ENCODE peak calls at places on chromosome 22, in ten cellular contexts. One of them, this sample, is unnamed.

GRCh38 chr22:17906978-17907730 is 117.2 kb downstream of the MICAL3 start:
- DNase-seq in thoracic aorta: no peak
- DNase-seq in iPS DF 6.9: no peak
- DNase-seq in CD4-positive, alpha-beta T cell: no peak
- DNase-seq in lung: no peak
- DNase-seq in CD8-positive, alpha-beta memory T cell: no peak
- DNase-seq in left lung: no peak
- DNase-seq in dorsolateral prefrontal cortex: no peak
- DNase-seq in heart left ventricle: no peak
- DNase-seq in A549: no peak
- DNase-seq in this sample: no peak

GRCh38 chr22:29706493-29706892 is 13.3 kb upstream of the CABP7 start:
- DNase-seq in thoracic aorta: no peak
- DNase-seq in iPS DF 6.9: no peak
- DNase-seq in CD4-positive, alpha-beta T cell: no peak
- DNase-seq in lung: no peak
- DNase-seq in CD8-positive, alpha-beta memory T cell: no peak
- DNase-seq in left lung: no peak
- DNase-seq in dorsolateral prefrontal cortex: no peak
- DNase-seq in heart left ventricle: no peak
- DNase-seq in A549: no peak
- DNase-seq in this sample: no peak

GRCh38 chr22:26848244-26848920 is 191.0 kb downstream of the MIAT start:
- DNase-seq in thoracic aorta: no peak
- DNase-seq in iPS DF 6.9: no peak
- DNase-seq in CD4-positive, alpha-beta T cell: no peak
- DNase-seq in lung: no peak
- DNase-seq in CD8-positive, alpha-beta memory T cell: no peak
- DNase-seq in left lung: no peak
- DNase-seq in dorsolateral prefrontal cortex: no peak
- DNase-seq in heart left ventricle: no peak
- DNase-seq in A549: no peak
- DNase-seq in this sample: no peak

GRCh38 chr22:17159504-17159951 is 451 bp upstream of the HDHD5 start:
- DNase-seq in thoracic aorta: peak
- DNase-seq in iPS DF 6.9: no peak
- DNase-seq in CD4-positive, alpha-beta T cell: peak
- DNase-seq in lung: peak
- DNase-seq in CD8-positive, alpha-beta memory T cell: no peak
- DNase-seq in left lung: peak
- DNase-seq in dorsolateral prefrontal cortex: peak
- DNase-seq in heart left ventricle: peak
- DNase-seq in A549: peak
- DNase-seq in this sample: peak

GRCh38 chr22:41842996-41843970 is 10.4 kb downstream of the SREBF2 start:
- DNase-seq in thoracic aorta: no peak
- DNase-seq in iPS DF 6.9: no peak
- DNase-seq in CD4-positive, alpha-beta T cell: no peak
- DNase-seq in lung: no peak
- DNase-seq in CD8-positive, alpha-beta memory T cell: no peak
- DNase-seq in left lung: no peak
- DNase-seq in dorsolateral prefrontal cortex: no peak
- DNase-seq in heart left ventricle: no peak
- DNase-seq in A549: no peak
- DNase-seq in this sample: no peak

GRCh38 chr22:29224121-29224858 is 18.6 kb downstream of the EMID1 start:
- DNase-seq in thoracic aorta: no peak
- DNase-seq in iPS DF 6.9: no peak
- DNase-seq in CD4-positive, alpha-beta T cell: no peak
- DNase-seq in lung: no peak
- DNase-seq in CD8-positive, alpha-beta memory T cell: no peak
- DNase-seq in left lung: no peak
- DNase-seq in dorsolateral prefrontal cortex: no peak
- DNase-seq in heart left ventricle: no peak
- DNase-seq in A549: no peak
- DNase-seq in this sample: no peak

GRCh38 chr22:25874327-25874726 is 132.3 kb downstream of the MYO18B start:
- DNase-seq in thoracic aorta: no peak
- DNase-seq in iPS DF 6.9: no peak
- DNase-seq in CD4-positive, alpha-beta T cell: no peak
- DNase-seq in lung: no peak
- DNase-seq in CD8-positive, alpha-beta memory T cell: no peak
- DNase-seq in left lung: no peak
- DNase-seq in dorsolateral prefrontal cortex: no peak
- DNase-seq in heart left ventricle: no peak
- DNase-seq in A549: no peak
- DNase-seq in this sample: no peak

GRCh38 chr22:30159561-30160353 is 79.5 kb downstream of the HORMAD2 start:
- DNase-seq in thoracic aorta: no peak
- DNase-seq in iPS DF 6.9: no peak
- DNase-seq in CD4-positive, alpha-beta T cell: no peak
- DNase-seq in lung: no peak
- DNase-seq in CD8-positive, alpha-beta memory T cell: no peak
- DNase-seq in left lung: no peak
- DNase-seq in dorsolateral prefrontal cortex: no peak
- DNase-seq in heart left ventricle: no peak
- DNase-seq in A549: peak
- DNase-seq in this sample: no peak

GRCh38 chr22:39434721-39435120 is 22.1 kb upstream of the MGAT3 start:
- DNase-seq in thoracic aorta: no peak
- DNase-seq in iPS DF 6.9: no peak
- DNase-seq in CD4-positive, alpha-beta T cell: no peak
- DNase-seq in lung: no peak
- DNase-seq in CD8-positive, alpha-beta memory T cell: no peak
- DNase-seq in left lung: no peak
- DNase-seq in dorsolateral prefrontal cortex: no peak
- DNase-seq in heart left ventricle: no peak
- DNase-seq in A549: no peak
- DNase-seq in this sample: no peak

GRCh38 chr22:39433476-39434242 is 23.2 kb upstream of the MGAT3 start:
- DNase-seq in thoracic aorta: no peak
- DNase-seq in iPS DF 6.9: no peak
- DNase-seq in CD4-positive, alpha-beta T cell: no peak
- DNase-seq in lung: no peak
- DNase-seq in CD8-positive, alpha-beta memory T cell: no peak
- DNase-seq in left lung: peak
- DNase-seq in dorsolateral prefrontal cortex: peak
- DNase-seq in heart left ventricle: no peak
- DNase-seq in A549: no peak
- DNase-seq in this sample: peak

GRCh38 chr22:39432361-39432811 is 24.4 kb upstream of the MGAT3 start:
- DNase-seq in thoracic aorta: no peak
- DNase-seq in iPS DF 6.9: no peak
- DNase-seq in CD4-positive, alpha-beta T cell: no peak
- DNase-seq in lung: no peak
- DNase-seq in CD8-positive, alpha-beta memory T cell: no peak
- DNase-seq in left lung: peak
- DNase-seq in dorsolateral prefrontal cortex: no peak
- DNase-seq in heart left ventricle: no peak
- DNase-seq in A549: no peak
- DNase-seq in this sample: peak

GRCh38 chr22:39435616-39436015 is 21.2 kb upstream of the MGAT3 start:
- DNase-seq in thoracic aorta: no peak
- DNase-seq in iPS DF 6.9: no peak
- DNase-seq in CD4-positive, alpha-beta T cell: no peak
- DNase-seq in lung: no peak
- DNase-seq in CD8-positive, alpha-beta memory T cell: no peak
- DNase-seq in left lung: peak
- DNase-seq in dorsolateral prefrontal cortex: no peak
- DNase-seq in heart left ventricle: no peak
- DNase-seq in A549: no peak
- DNase-seq in this sample: no peak

DNA sequence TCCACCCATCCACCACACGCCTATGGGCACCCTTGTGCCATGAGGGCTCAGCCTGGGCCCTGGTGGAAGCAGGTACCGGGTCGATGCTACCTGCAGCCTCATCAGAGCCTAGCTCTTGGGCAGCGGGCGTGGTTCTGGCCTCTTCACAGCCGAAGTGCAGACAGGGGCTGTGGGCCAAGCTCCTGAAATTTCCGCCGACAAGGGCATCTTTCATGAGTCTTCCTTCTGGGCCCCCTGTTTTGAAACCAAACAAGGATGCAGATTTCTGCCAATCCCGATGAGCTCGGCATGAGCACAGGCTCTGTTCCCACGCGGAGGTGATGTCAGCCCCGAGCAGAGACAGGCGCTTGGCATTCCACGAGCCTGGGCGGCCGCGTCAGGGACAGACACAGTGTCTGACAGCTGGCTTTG is 22.6 kb upstream of the MGAT3 start:
- DNase-seq in thoracic aorta: no peak
- DNase-seq in iPS DF 6.9: no peak
- DNase-seq in CD4-positive, alpha-beta T cell: no peak
- DNase-seq in lung: no peak
- DNase-seq in CD8-positive, alpha-beta memory T cell: no peak
- DNase-seq in left lung: peak
- DNase-seq in dorsolateral prefrontal cortex: peak
- DNase-seq in heart left ventricle: no peak
- DNase-seq in A549: no peak
- DNase-seq in this sample: peak
- H3K27ac ChIP-seq in thoracic aorta: no peak
- H3K27ac ChIP-seq in iPS DF 6.9: no peak
- H3K27ac ChIP-seq in CD4-positive, alpha-beta T cell: no peak
- H3K27ac ChIP-seq in lung: no peak
- H3K27ac ChIP-seq in CD8-positive, alpha-beta memory T cell: no peak
- H3K27ac ChIP-seq in left lung: no peak
- H3K27ac ChIP-seq in dorsolateral prefrontal cortex: peak
- H3K27ac ChIP-seq in heart left ventricle: peak
- H3K27ac ChIP-seq in A549: no peak
- H3K27ac ChIP-seq in this sample: peak

DNA sequence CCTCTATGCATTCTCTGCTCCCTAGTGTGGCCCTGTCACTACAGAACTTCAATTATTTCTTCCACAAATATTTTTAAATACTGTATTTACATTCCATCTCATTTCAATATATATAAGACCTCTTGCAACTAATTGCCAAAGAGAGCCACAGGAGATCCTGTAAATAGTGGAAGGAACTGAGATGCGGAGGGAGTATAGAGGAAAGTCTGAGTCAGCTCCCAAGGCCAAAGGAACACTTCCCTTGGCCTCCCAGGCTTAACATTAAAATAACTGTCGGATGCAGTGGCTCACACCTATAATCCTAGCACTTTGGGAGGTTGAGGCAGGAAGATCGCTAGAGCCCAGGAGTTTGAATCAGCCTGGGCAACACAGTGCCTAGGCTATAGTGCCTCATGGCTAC is 31.2 kb downstream of the RBFOX2 start:
- DNase-seq in thoracic aorta: no peak
- DNase-seq in iPS DF 6.9: no peak
- DNase-seq in CD4-positive, alpha-beta T cell: no peak
- DNase-seq in lung: no peak
- DNase-seq in CD8-positive, alpha-beta memory T cell: no peak
- DNase-seq in left lung: no peak
- DNase-seq in dorsolateral prefrontal cortex: no peak
- DNase-seq in heart left ventricle: no peak
- DNase-seq in A549: no peak
- DNase-seq in this sample: no peak
- H3K27ac ChIP-seq in thoracic aorta: no peak
- H3K27ac ChIP-seq in iPS DF 6.9: no peak
- H3K27ac ChIP-seq in CD4-positive, alpha-beta T cell: no peak
- H3K27ac ChIP-seq in lung: no peak
- H3K27ac ChIP-seq in CD8-positive, alpha-beta memory T cell: no peak
- H3K27ac ChIP-seq in left lung: peak
- H3K27ac ChIP-seq in dorsolateral prefrontal cortex: no peak
- H3K27ac ChIP-seq in heart left ventricle: peak
- H3K27ac ChIP-seq in A549: no peak
- H3K27ac ChIP-seq in this sample: no peak

GRCh38 chr22:19964701-19965386 is 23.2 kb upstream of the TXNRD2 start:
- DNase-seq in thoracic aorta: no peak
- DNase-seq in iPS DF 6.9: no peak
- DNase-seq in CD4-positive, alpha-beta T cell: no peak
- DNase-seq in lung: no peak
- DNase-seq in CD8-positive, alpha-beta memory T cell: no peak
- DNase-seq in left lung: peak
- DNase-seq in dorsolateral prefrontal cortex: no peak
- DNase-seq in heart left ventricle: peak
- DNase-seq in A549: no peak
- DNase-seq in this sample: no peak

GRCh38 chr22:19963863-19964642 is 22.4 kb upstream of the TXNRD2 start:
- DNase-seq in thoracic aorta: no peak
- DNase-seq in iPS DF 6.9: no peak
- DNase-seq in CD4-positive, alpha-beta T cell: no peak
- DNase-seq in lung: no peak
- DNase-seq in CD8-positive, alpha-beta memory T cell: no peak
- DNase-seq in left lung: peak
- DNase-seq in dorsolateral prefrontal cortex: no peak
- DNase-seq in heart left ventricle: peak
- DNase-seq in A549: no peak
- DNase-seq in this sample: no peak

GRCh38 chr22:19967850-19968449 is 26.3 kb upstream of the TXNRD2 start:
- DNase-seq in thoracic aorta: no peak
- DNase-seq in iPS DF 6.9: no peak
- DNase-seq in CD4-positive, alpha-beta T cell: no peak
- DNase-seq in lung: no peak
- DNase-seq in CD8-positive, alpha-beta memory T cell: no peak
- DNase-seq in left lung: peak
- DNase-seq in dorsolateral prefrontal cortex: no peak
- DNase-seq in heart left ventricle: no peak
- DNase-seq in A549: no peak
- DNase-seq in this sample: no peak

GRCh38 chr22:19966908-19967750 is 25.5 kb upstream of the TXNRD2 start:
- DNase-seq in thoracic aorta: no peak
- DNase-seq in iPS DF 6.9: no peak
- DNase-seq in CD4-positive, alpha-beta T cell: no peak
- DNase-seq in lung: no peak
- DNase-seq in CD8-positive, alpha-beta memory T cell: no peak
- DNase-seq in left lung: peak
- DNase-seq in dorsolateral prefrontal cortex: no peak
- DNase-seq in heart left ventricle: no peak
- DNase-seq in A549: no peak
- DNase-seq in this sample: no peak

GRCh38 chr22:19965771-19966709 is 24.4 kb upstream of the TXNRD2 start:
- DNase-seq in thoracic aorta: no peak
- DNase-seq in iPS DF 6.9: no peak
- DNase-seq in CD4-positive, alpha-beta T cell: no peak
- DNase-seq in lung: no peak
- DNase-seq in CD8-positive, alpha-beta memory T cell: no peak
- DNase-seq in left lung: peak
- DNase-seq in dorsolateral prefrontal cortex: no peak
- DNase-seq in heart left ventricle: no peak
- DNase-seq in A549: no peak
- DNase-seq in this sample: no peak
- H3K27ac ChIP-seq in thoracic aorta: peak
- H3K27ac ChIP-seq in iPS DF 6.9: no peak
- H3K27ac ChIP-seq in CD4-positive, alpha-beta T cell: no peak
- H3K27ac ChIP-seq in lung: no peak
- H3K27ac ChIP-seq in CD8-positive, alpha-beta memory T cell: no peak
- H3K27ac ChIP-seq in left lung: no peak
- H3K27ac ChIP-seq in dorsolateral prefrontal cortex: peak
- H3K27ac ChIP-seq in heart left ventricle: no peak
- H3K27ac ChIP-seq in A549: no peak
- H3K27ac ChIP-seq in this sample: peak

DNA sequence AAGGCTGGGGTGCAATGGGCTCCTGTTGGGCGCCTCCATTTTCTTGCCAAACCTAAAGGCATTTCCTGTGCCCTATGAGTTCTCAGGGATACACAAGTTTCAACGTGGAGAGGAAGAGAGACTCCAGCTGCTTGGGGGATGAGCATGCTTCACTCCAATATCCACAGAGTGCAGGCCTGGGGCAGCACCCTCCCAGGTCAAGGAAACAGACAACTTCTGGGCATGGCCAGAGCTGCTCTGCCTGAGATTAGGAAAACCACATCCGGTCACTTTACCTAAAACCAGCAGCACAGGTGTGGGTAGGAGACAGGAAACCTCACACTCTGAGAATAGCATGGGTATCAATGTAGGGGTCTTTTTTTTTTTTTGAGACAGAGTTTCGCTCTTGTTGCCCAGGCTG is 28.7 kb downstream of the TMEM184B start:
- DNase-seq in thoracic aorta: no peak
- DNase-seq in iPS DF 6.9: no peak
- DNase-seq in CD4-positive, alpha-beta T cell: no peak
- DNase-seq in lung: no peak
- DNase-seq in CD8-positive, alpha-beta memory T cell: no peak
- DNase-seq in left lung: no peak
- DNase-seq in dorsolateral prefrontal cortex: no peak
- DNase-seq in heart left ventricle: no peak
- DNase-seq in A549: no peak
- DNase-seq in this sample: no peak
- H3K27ac ChIP-seq in thoracic aorta: no peak
- H3K27ac ChIP-seq in iPS DF 6.9: no peak
- H3K27ac ChIP-seq in CD4-positive, alpha-beta T cell: no peak
- H3K27ac ChIP-seq in lung: no peak
- H3K27ac ChIP-seq in CD8-positive, alpha-beta memory T cell: no peak
- H3K27ac ChIP-seq in left lung: no peak
- H3K27ac ChIP-seq in dorsolateral prefrontal cortex: peak
- H3K27ac ChIP-seq in heart left ventricle: no peak
- H3K27ac ChIP-seq in A549: no peak
- H3K27ac ChIP-seq in this sample: peak